ENCODE peak calls at places on chromosomes 13 and 19, in six cellular contexts. U is stomach, B is fibroblast of the aortic adventitia, I is cardiac muscle cell, P is ovary, H is fibroblast of pulmonary artery. G is an unnamed sample.

GRCh38 chr13:28429685-28430290 is 65.1 kb downstream of the FLT1 start:
- DNase-seq in U (no peak), B (no peak), I (no peak), P (no peak), H (peak; percentile 62), G (no peak)

GRCh38 chr13:41981961-41982723 is 21.2 kb upstream of the VWA8 start:
- DNase-seq in U (no peak), B (peak; percentile 17), I (no peak), P (no peak), H (no peak), G (no peak)

GRCh38 chr13:51068501-51068900 is 42.6 kb downstream of the C13orf42 start:
- DNase-seq in U (no peak), B (no peak), I (no peak), P (no peak), H (no peak), G (peak; percentile 16)

GRCh38 chr13:31204592-31204991 is 4.8 kb downstream of the B3GLCT start:
- DNase-seq in U (no peak), B (peak; percentile 67), I (no peak), P (no peak), H (peak; percentile 64), G (peak; percentile 43)

GRCh38 chr19:8113017-8113416 is 36.4 kb downstream of the FBN3 start:
- DNase-seq in U (no peak), B (no peak), I (no peak), P (no peak), H (no peak), G (no peak)

GRCh38 chr13:114200673-114201005 is 21.6 kb downstream of the CFAP97D2 start:
- DNase-seq in U (no peak), B (peak; percentile 19), I (peak; percentile 31), P (no peak), H (peak; percentile 14), G (peak; percentile 33)

GRCh38 chr13:98022210-98022609 is 68.7 kb downstream of the IPO5 start:
- DNase-seq in U (no peak), B (peak; percentile 31), I (no peak), P (no peak), H (peak; percentile 69), G (peak; percentile 80)

GRCh38 chr13:25727250-25727649 is 324.6 kb downstream of the SHISA2 start:
- DNase-seq in U (peak; percentile 84), B (no peak), I (no peak), P (no peak), H (no peak), G (no peak)

GRCh38 chr13:44854264-44855060 is 134.8 kb downstream of the NUFIP1 start:
- DNase-seq in U (peak; percentile 82), B (no peak), I (peak; percentile 15), P (no peak), H (no peak), G (no peak)

GRCh38 chr13:95623141-95623540 is 21.4 kb downstream of the DZIP1 start:
- DNase-seq in U (no peak), B (no peak), I (no peak), P (no peak), H (no peak), G (no peak)

GRCh38 chr19:2490659-2491058 is 14.7 kb downstream of the GADD45B start:
- DNase-seq in U (no peak), B (no peak), I (no peak), P (no peak), H (no peak), G (no peak)

GRCh38 chr19:532578-533484 is 1.3 kb downstream of the CDC34 start:
- DNase-seq in U (peak; percentile 85), B (peak; percentile 73), I (peak; percentile 65), P (peak; percentile 83), H (peak; percentile 73), G (peak; percentile 59)

GRCh38 chr13:93244141-93244917 is 17.7 kb downstream of the GPC6 start:
- DNase-seq in U (no peak), B (peak; percentile 73), I (peak; percentile 11), P (no peak), H (peak; percentile 51), G (peak; percentile 66)

GRCh38 chr13:106314417-106314816 is 221.0 kb downstream of the EFNB2 start:
- DNase-seq in U (no peak), B (no peak), I (no peak), P (no peak), H (no peak), G (no peak)

GRCh38 chr19:13275016-13275722 is 125.0 kb downstream of the IER2 start:
- DNase-seq in U (no peak), B (no peak), I (no peak), P (no peak), H (no peak), G (peak; percentile 44)

GRCh38 chr13:49062297-49062896 is 86.7 kb downstream of the FNDC3A start:
- DNase-seq in U (no peak), B (peak; percentile 16), I (no peak), P (no peak), H (no peak), G (no peak)

GRCh38 chr19:52590728-52591127 is 20.6 kb downstream of the ZNF701 start:
- DNase-seq in U (no peak), B (no peak), I (no peak), P (no peak), H (no peak), G (no peak)

GRCh38 chr19:52585604-52586003 is 15.5 kb downstream of the ZNF701 start:
- DNase-seq in U (no peak), B (no peak), I (no peak), P (no peak), H (no peak), G (no peak)

GRCh38 chr19:52584686-52585085 is 14.6 kb downstream of the ZNF701 start:
- DNase-seq in U (no peak), B (no peak), I (peak; percentile 26), P (no peak), H (no peak), G (no peak)

DNA sequence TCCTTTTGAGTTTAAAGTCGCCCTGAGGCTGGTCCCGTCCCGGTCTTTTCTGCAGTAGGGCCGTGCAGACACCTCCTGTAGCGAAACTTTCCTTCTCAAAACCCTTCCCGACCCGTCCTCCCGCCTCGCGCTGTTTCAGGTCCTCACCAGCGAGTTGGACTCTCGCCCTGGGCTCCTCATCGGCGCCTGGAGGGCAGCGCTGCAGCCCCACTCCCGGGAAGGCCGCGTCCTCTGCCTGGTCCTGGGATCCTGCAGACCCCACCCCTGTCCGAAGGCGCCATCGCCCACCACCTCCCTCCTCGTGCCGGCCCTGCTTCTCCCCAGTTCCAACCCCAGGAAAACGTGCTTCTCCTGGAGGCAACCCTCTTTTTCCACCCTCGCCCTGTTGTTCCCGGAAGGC is 15.0 kb downstream of the ZNF701 start:
- DNase-seq in U (no peak), B (no peak), I (no peak), P (no peak), H (no peak), G (no peak)
- H3K4me3 ChIP-seq in U (peak overlapping the region; percentile 22), B (no peak overlapping the region), I (no peak overlapping the region), P (no peak overlapping the region), H (no peak overlapping the region), G (peak overlapping the region; percentile 26)

GRCh38 chr13:76722782-76723181 is 163.4 kb downstream of the KCTD12 start:
- DNase-seq in U (no peak), B (no peak), I (no peak), P (no peak), H (no peak), G (no peak)

GRCh38 chr13:76729690-76730089 is 156.5 kb downstream of the KCTD12 start:
- DNase-seq in U (no peak), B (no peak), I (no peak), P (no peak), H (no peak), G (no peak)

GRCh38 chr13:76720827-76721226 is 165.4 kb downstream of the KCTD12 start:
- DNase-seq in U (no peak), B (no peak), I (no peak), P (no peak), H (no peak), G (no peak)

GRCh38 chr13:76723551-76724232 is 162.5 kb downstream of the KCTD12 start:
- DNase-seq in U (no peak), B (peak; percentile 96), I (no peak), P (peak; percentile 31), H (peak; percentile 94), G (peak; percentile 85)

DNA sequence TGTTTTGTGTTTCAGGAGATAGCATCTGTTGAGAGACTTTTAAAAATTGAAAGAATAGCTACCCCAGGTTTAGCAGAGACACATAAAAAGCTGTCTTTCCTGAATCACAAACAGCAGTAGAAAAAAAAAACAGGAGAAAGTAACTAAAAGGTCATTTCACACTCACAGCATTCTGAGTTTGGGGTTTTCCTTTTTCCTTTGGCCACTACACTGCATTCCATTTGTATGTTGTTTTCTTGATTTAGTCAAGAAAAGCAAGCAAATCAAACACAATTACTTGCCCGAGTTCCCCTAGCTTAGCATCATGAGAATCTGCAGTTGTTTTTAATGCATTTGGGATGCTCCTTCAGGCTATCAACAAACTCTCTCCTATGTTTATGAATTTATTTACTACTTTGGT is 161.0 kb downstream of the KCTD12 start:
- DNase-seq in U (no peak), B (peak; percentile 83), I (no peak), P (no peak), H (peak; percentile 67), G (peak; percentile 59)
- TF ChIP-seq CTCF in U (no peak), B (no peak), I (no peak), P (no peak), H (no peak), G (no peak)

GRCh38 chr13:90253806-90254205 is 1093.7 kb upstream of the MIR17HG start:
- DNase-seq in U (no peak), B (no peak), I (no peak), P (no peak), H (no peak), G (no peak)

GRCh38 chr13:90258129-90258528 is 1089.4 kb upstream of the MIR17HG start:
- DNase-seq in U (no peak), B (no peak), I (no peak), P (no peak), H (no peak), G (no peak)

GRCh38 chr13:90261343-90261742 is 1086.1 kb upstream of the MIR17HG start:
- DNase-seq in U (no peak), B (no peak), I (no peak), P (no peak), H (no peak), G (no peak)

GRCh38 chr13:90254437-90254836 is 1093.0 kb upstream of the MIR17HG start:
- DNase-seq in U (no peak), B (no peak), I (no peak), P (no peak), H (no peak), G (no peak)

DNA sequence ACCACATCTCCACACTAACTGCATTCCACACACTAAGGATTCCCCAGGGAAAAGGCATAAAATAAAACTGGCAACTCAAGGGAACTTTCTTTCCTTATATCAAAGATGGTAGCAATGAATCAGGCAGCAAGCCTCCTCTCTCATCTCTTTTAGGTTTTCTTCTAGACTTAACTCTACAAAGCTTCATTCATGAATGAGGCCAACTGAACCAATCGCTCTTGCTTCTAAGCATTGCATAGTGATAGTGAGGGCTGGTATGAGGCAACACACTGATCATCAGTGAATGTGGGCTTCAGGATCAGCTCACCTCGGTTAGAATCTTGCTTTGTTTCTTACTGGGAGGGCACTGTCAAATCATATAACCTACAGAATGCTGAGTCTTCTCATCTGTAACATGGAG is 1090.7 kb upstream of the MIR17HG start:
- DNase-seq in U (no peak), B (no peak), I (no peak), P (no peak), H (no peak), G (no peak)
- H3K4me3 ChIP-seq in U (no peak overlapping the region), B (no peak overlapping the region), I (no peak overlapping the region), P (no peak overlapping the region), H (no peak overlapping the region), G (no peak overlapping the region)

DNA sequence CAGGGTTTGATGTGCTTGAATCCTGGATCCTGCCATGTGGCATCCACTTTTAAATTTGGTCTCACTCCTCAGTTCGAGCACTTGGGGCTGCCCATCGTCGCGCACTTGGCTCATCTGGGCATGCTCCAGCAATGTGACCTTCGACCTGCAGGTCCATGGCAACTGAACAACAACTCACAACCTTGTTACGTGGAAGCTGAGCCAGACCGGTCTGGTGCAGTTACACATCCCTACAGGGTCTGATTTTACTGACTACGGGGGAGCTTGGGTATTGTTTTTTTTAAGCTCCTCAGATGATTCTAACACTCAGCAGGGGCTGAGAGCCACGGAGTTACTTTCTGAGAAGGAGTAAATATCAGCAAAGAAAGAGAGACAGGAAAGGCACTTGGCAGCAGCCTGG is 769.6 kb downstream of the UQCRFS1 start:
- DNase-seq in U (no peak), B (no peak), I (no peak), P (no peak), H (no peak), G (peak; percentile 42)
- TF ChIP-seq CTCF in U (no peak), B (no peak), I (no peak), P (no peak), H (no peak), G (no peak)

G was measured in astrocyte of the spinal cord.